ENCODE peak calls at places on chromosomes 7 and 10, in ten cellular contexts. P, N, M, W, B, R, G, C, H and S are unnamed samples.

GRCh38 chr10:26517141-26517890 is 79.2 kb downstream of the APBB1IP start:
- DNase-seq in P (no peak), N (no peak), M (no peak), W (no peak), B (no peak), R (no peak), G (no peak), C (no peak), H (no peak), S (no peak)

GRCh38 chr7:135980665-135981180 is 3.6 kb upstream of the MTPN start:
- DNase-seq in P (no peak), N (no peak), M (no peak), W (peak), B (peak), R (no peak), G (peak), C (peak), H (no peak), S (no peak)

GRCh38 chr7:512146-512510 is 7.5 kb downstream of the PDGFA start:
- DNase-seq in P (peak), N (no peak), M (no peak), W (no peak), B (no peak), R (peak), G (no peak), C (no peak), H (no peak), S (no peak)

GRCh38 chr7:80775481-80775880 is 137.0 kb downstream of the CD36 start:
- DNase-seq in P (no peak), N (no peak), M (no peak), W (no peak), B (no peak), R (no peak), G (no peak), C (no peak), H (no peak), S (no peak)

GRCh38 chr7:33895025-33895804 is 10.1 kb upstream of the BMPER start:
- DNase-seq in P (peak), N (peak), M (peak), W (peak), B (peak), R (peak), G (peak), C (peak), H (peak), S (peak)

GRCh38 chr10:128043259-128044045 is 82.8 kb downstream of the MKI67 start:
- DNase-seq in P (no peak), N (no peak), M (no peak), W (no peak), B (no peak), R (peak), G (no peak), C (no peak), H (no peak), S (no peak)

GRCh38 chr7:4797858-4798705 is 22.7 kb downstream of the AP5Z1 start:
- DNase-seq in P (peak), N (no peak), M (no peak), W (peak), B (peak), R (peak), G (peak), C (peak), H (no peak), S (peak)

GRCh38 chr10:117271427-117271826 is 30.5 kb downstream of the SLC18A2 start:
- DNase-seq in P (no peak), N (no peak), M (no peak), W (no peak), B (no peak), R (no peak), G (no peak), C (no peak), H (no peak), S (no peak)

GRCh38 chr10:71262027-71262426 is 49.7 kb downstream of the UNC5B start:
- DNase-seq in P (no peak), N (no peak), M (no peak), W (no peak), B (no peak), R (no peak), G (no peak), C (no peak), H (no peak), S (no peak)

DNA sequence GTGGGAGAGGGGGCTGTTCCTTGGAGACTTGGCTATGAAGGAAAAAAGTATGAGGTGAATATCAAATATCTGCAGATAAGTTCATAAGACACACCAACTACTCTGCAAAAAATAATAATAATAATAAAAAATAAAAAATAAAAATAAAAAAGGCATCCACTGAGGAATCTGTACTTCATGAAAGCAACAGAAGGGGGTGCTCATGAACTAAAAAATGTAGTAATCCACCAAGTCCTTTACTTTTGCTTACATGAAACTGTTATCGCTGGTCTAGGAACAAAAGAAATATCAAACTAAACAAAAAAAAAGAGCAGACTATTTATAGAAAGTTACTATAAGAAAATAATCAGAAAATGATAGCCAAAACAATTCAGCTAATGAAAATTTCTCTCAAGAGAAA is 579.0 kb downstream of the PHTF2 start:
- DNase-seq in P (no peak), N (no peak), M (no peak), W (no peak), B (no peak), R (no peak), G (no peak), C (no peak), H (no peak), S (no peak)
- H3K4me3 ChIP-seq in P (no peak), N (no peak), M (no peak), W (no peak), B (no peak), R (no peak), G (no peak), C (no peak), H (no peak), S (no peak)

DNA sequence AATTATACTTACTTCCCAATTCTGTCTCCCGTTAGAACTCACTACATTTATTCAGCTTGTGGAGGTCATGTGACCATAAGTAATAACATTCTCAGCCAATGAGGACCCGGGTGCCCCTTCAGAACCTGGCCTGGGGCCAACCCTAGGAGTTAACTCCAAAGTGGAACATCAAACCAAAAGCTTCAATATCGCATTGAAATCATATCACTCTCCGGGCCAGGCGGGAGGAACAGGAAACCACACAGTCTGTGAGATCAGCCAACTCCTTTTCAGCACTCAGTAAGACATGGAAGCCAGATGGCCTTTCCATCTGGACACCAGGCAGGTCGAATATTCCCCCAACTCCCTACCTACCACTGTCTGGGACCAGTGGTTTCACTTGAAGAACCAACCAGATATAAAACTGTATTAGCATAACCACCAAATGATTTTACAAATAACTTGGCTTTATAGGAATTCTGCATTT is 5.5 kb downstream of the CREB3L2 start:
- DNase-seq in P (no peak), N (no peak), M (no peak), W (no peak), B (no peak), R (peak), G (no peak), C (peak), H (no peak), S (peak)
- H3K27ac ChIP-seq in P (peak), N (peak), M (peak), W (no peak), B (peak), R (no peak), G (no peak), C (peak), H (peak), S (peak)

DNA sequence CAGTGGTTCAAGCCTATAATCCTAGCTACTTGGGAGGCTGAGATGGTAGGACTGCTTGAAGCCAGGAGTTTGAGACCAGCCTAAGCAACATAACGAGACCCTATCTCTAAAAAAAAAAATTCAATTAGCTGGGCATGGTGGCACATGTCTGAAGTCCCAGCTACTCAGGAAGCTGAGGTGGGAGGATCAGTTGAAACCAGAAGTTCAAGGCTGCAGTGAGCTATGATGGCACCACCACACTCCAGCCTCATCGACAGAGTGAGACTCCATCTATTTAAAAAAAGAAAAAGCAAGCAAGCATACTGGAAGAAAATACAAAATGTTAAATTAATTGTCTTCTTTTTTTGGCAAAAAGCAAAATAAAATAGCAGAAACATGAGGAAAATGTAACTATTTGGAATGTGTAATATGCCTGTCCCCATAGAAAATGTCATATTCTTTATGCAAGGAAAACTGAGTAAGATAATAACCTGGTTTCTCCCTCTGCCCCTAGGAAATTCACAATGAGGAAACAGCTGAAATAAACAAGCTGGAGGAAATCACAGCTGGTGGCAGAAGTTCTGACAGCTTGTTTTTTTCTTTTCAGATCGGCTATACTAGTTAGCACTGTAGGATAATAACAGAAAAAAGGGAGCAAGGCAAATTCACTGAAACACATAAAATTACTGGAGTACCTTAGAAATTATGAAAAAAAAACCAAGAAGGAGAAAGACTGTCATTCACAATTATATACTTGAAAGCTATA is 48.5 kb downstream of the HERPUD2 start:
- DNase-seq in P (no peak), N (no peak), M (no peak), W (no peak), B (no peak), R (no peak), G (no peak), C (no peak), H (no peak), S (no peak)
- H3K4me3 ChIP-seq in P (no peak), N (no peak), M (no peak), W (no peak), B (no peak), R (no peak), G (no peak), C (no peak), H (no peak), S (peak)

DNA sequence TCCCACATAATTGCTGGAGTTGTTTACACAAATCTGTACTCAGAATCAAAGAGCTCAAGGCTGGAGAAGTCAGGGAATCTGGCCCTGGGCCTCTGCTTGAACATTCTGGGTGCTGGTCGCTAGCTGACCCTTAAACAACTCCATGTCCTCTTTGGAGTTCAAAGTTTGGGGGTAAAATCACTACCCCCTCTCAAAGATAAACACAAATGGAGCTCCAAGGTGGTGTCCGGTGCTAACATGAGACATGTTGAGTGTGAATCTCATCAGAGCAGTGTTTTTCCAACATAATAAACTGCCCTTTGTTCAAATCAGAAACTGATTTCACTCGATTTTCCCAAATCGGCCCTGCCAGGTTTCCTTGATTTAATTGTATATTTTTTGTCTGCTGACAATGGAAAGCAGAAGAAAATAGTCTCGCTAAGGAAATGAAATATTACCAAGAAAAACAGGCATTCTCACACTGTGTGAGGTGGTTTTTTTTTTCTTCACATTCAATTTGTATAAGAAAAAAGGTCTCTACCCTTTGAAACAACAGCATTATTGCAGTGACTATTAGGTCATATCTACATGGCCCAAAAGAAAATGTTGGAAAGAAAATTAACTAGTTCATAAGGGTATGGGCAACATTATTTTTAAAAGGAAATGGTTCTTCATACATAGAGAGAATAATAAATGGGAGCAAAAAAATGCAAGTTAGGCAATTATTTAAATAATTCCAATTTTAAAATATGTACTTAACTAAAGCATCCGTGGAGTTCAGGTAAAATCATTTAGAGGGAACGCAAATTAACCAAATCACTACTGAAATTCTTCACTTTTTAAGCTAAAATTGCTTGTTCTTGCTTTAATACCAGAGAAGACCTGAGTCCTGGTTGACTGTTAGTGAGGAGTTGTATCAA is 56.1 kb upstream of the CAPZA2 start:
- DNase-seq in P (no peak), N (no peak), M (no peak), W (no peak), B (no peak), R (no peak), G (no peak), C (no peak), H (no peak), S (no peak)
- H3K27ac ChIP-seq in P (no peak), N (no peak), M (no peak), W (no peak), B (no peak), R (no peak), G (no peak), C (no peak), H (no peak), S (peak)

DNA sequence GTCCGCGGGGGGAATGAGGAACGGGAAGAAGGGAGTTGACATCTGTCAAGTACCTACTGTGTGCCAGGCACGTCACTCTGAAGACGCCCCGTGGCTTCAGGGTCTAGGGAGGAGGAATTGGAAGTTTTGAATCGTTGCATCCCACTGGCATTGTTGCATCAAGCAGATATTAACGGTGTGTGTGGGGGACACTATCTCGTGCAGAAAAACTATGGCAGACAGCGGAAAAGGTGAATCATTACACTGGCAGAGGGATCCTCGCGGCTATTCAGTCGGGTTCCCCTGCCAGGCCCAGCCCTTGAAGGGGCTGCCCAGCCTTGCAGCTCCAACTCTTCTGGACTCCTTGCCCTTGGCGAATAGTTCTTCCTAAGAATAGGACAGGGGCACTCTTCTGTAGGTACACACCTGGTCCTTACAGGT is 1.0 kb upstream of the KIAA1549 start:
- DNase-seq in P (no peak), N (no peak), M (no peak), W (no peak), B (no peak), R (no peak), G (no peak), C (no peak), H (no peak), S (no peak)
- H3K4me3 ChIP-seq in P (peak), N (peak), M (peak), W (no peak), B (peak), R (peak), G (no peak), C (peak), H (peak), S (peak)

DNA sequence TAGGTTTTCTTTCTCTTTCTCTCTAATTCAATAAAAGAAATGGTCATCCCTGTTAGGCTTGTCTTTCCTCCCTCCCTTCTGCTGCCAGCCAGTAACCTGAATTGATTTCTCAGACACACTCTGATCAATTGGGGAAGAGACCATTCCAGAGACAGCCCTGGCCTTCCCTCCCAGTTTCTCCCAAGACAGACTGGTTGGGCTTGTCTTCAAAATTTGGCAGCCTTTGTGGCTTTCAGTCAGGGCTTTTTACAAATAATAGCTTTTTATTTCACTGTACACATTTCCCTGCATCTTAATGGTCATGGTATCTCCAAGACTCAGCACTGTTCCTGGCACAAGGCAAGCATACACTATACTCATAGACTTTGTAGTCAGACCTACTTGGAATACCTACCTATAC is 33.9 kb downstream of the BCAP29 start:
- DNase-seq in P (no peak), N (no peak), M (no peak), W (no peak), B (no peak), R (no peak), G (no peak), C (no peak), H (peak), S (no peak)
- H3K27ac ChIP-seq in P (no peak), N (no peak), M (no peak), W (no peak), B (no peak), R (no peak), G (no peak), C (no peak), H (peak), S (peak)

GRCh38 chr7:120742370-120742769 is 115.6 kb downstream of the TSPAN12 start:
- DNase-seq in P (no peak), N (no peak), M (no peak), W (no peak), B (no peak), R (no peak), G (no peak), C (no peak), H (no peak), S (no peak)

GRCh38 chr7:120740348-120740747 is 117.6 kb downstream of the TSPAN12 start:
- DNase-seq in P (no peak), N (no peak), M (no peak), W (no peak), B (no peak), R (no peak), G (no peak), C (no peak), H (no peak), S (no peak)

GRCh38 chr7:120743128-120743527 is 114.8 kb downstream of the TSPAN12 start:
- DNase-seq in P (no peak), N (no peak), M (no peak), W (no peak), B (no peak), R (no peak), G (no peak), C (no peak), H (no peak), S (no peak)

GRCh38 chr7:120738816-120739215 is 119.1 kb downstream of the TSPAN12 start:
- DNase-seq in P (no peak), N (no peak), M (no peak), W (no peak), B (no peak), R (no peak), G (no peak), C (no peak), H (no peak), S (no peak)

GRCh38 chr7:120741371-120742042 is 116.4 kb downstream of the TSPAN12 start:
- DNase-seq in P (no peak), N (no peak), M (no peak), W (no peak), B (no peak), R (no peak), G (no peak), C (no peak), H (no peak), S (no peak)
- H3K4me3 ChIP-seq in P (no peak), N (no peak), M (no peak), W (no peak), B (no peak), R (no peak), G (no peak), C (no peak), H (no peak), S (no peak)

GRCh38 chr10:23413629-23414089 is 25.2 kb upstream of the OTUD1 start:
- DNase-seq in P (no peak), N (no peak), M (no peak), W (no peak), B (no peak), R (no peak), G (peak), C (no peak), H (no peak), S (no peak)
- H3K27ac ChIP-seq in P (peak), N (no peak), M (no peak), W (no peak), B (no peak), R (no peak), G (no peak), C (no peak), H (no peak), S (no peak)

GRCh38 chr10:44310762-44311562 is 73.9 kb downstream of the CXCL12 start:
- DNase-seq in P (peak), N (no peak), M (peak), W (peak), B (peak), R (peak), G (peak), C (peak), H (peak), S (peak)
- H3K4me3 ChIP-seq in P (peak), N (peak), M (peak), W (peak), B (peak), R (peak), G (no peak), C (peak), H (no peak), S (peak)